ENCODE peak calls at places on chromosomes 4 and X, in five cellular contexts. E, B, F, S and X are unnamed samples.
A peak's percentile ranks its signal among the peaks of the same experiment; 100 is the strongest.

GRCh38 chrX:153411255-153411987 is at the start of gene ZFP92:
- DNase-seq in B (peak; percentile 27), E (no peak), S (no peak), F (no peak), X (no peak)

GRCh38 chr4:41452484-41453225 is 85.3 kb upstream of the LIMCH1 start:
- DNase-seq in F (no peak), E (no peak), B (no peak), S (no peak), X (no peak)

GRCh38 chr4:7781361-7781760 is 158.3 kb downstream of the AFAP1 start:
- DNase-seq in F (no peak), S (no peak), B (no peak), E (peak; percentile 50), X (no peak)

GRCh38 chr4:161937596-161937995 is 226.2 kb downstream of the FSTL5 start:
- DNase-seq in E (no peak), F (no peak), B (no peak), S (no peak), X (no peak)

GRCh38 chrX:125646195-125646594 is 326.5 kb downstream of the TEX13C start:
- DNase-seq in S (no peak), E (no peak), F (no peak), B (no peak), X (no peak)

GRCh38 chrX:48890296-48890925 is 7.2 kb downstream of the TIMM17B start:
- DNase-seq in F (no peak), B (no peak), S (no peak), E (no peak), X (no peak)

GRCh38 chrX:80812176-80812575 is 2.5 kb upstream of the BRWD3 start:
- DNase-seq in E (peak; percentile 7), F (no peak), B (peak; percentile 20), S (no peak), X (no peak)

GRCh38 chrX:97366246-97366645 is 482.5 kb downstream of the RPA4 start:
- DNase-seq in S (no peak), B (no peak), E (no peak), F (no peak), X (no peak)

GRCh38 chr4:136424052-136424451 is 1108.2 kb downstream of the PCDH18 start:
- DNase-seq in B (no peak), F (no peak), E (no peak), S (no peak), X (no peak)

GRCh38 chr4:119040261-119040660 is 95.4 kb upstream of the MYOZ2 start:
- DNase-seq in S (no peak), B (no peak), E (no peak), F (no peak), X (no peak)

GRCh38 chr4:46491455-46491854 is 101.5 kb upstream of the GABRA2 start:
- DNase-seq in F (no peak), S (no peak), E (no peak), B (no peak), X (no peak)

GRCh38 chrX:555589-556220 is 74.9 kb upstream of the SHOX start:
- DNase-seq in E (no peak), S (no peak), F (no peak), B (no peak), X (no peak)

DNA sequence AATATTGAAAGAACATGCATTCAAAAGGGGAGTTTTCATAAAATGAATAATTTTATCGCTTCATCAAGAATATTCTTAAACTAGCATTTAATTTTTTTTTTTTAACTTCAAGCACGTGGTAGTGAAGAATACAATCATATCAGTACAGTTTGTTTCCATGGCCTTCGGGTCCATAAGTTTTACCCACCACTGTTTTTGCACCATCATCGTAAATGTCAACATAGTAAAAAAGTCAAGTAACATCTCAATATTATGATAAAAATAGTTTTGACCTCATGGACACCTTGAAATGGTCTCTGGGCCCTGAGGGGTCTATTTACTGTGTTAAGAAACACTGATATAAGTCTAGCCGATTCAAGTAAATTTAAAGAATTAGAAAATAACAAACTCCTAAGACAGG is 80.2 kb downstream of the ANKRD17 start:
- DNase-seq in B (no peak), E (no peak), S (no peak), F (no peak), X (no peak)
- H3K27ac ChIP-seq in B (no peak overlapping the region), E (no peak overlapping the region), S (no peak overlapping the region), F (no peak overlapping the region), X (no peak overlapping the region)

GRCh38 chrX:22634751-22635150 is 362.0 kb downstream of the CBLL2 start:
- DNase-seq in F (no peak), S (no peak), B (no peak), E (no peak), X (no peak)

GRCh38 chrX:22634081-22634480 is 361.4 kb downstream of the CBLL2 start:
- DNase-seq in F (no peak), E (no peak), S (no peak), B (no peak), X (no peak)

GRCh38 chrX:22628275-22628674 is 355.6 kb downstream of the CBLL2 start:
- DNase-seq in E (peak; percentile 6), S (no peak), F (no peak), B (no peak), X (no peak)

GRCh38 chrX:22627576-22627975 is 354.9 kb downstream of the CBLL2 start:
- DNase-seq in F (no peak), S (no peak), E (no peak), B (no peak), X (no peak)

GRCh38 chrX:22629105-22629725 is 356.5 kb downstream of the CBLL2 start:
- DNase-seq in F (no peak), S (no peak), E (no peak), B (no peak), X (peak; percentile 18)
- H3K27ac ChIP-seq in F (no peak overlapping the region), S (no peak overlapping the region), E (no peak overlapping the region), B (no peak overlapping the region), X (peak overlapping the region; percentile 47)

GRCh38 chr4:176156656-176157055 is 38.7 kb downstream of the SPATA4 start:
- DNase-seq in B (no peak), E (no peak), F (no peak), S (no peak), X (no peak)
- H3K27ac ChIP-seq in B (no peak overlapping the region), E (no peak overlapping the region), F (no peak overlapping the region), S (no peak overlapping the region), X (no peak overlapping the region)

GRCh38 chr4:169249214-169249973 is 21.4 kb downstream of the SH3RF1 start:
- DNase-seq in B (peak; percentile 48), S (no peak), F (peak; percentile 30), E (no peak), X (no peak)

GRCh38 chr4:169250796-169251195 is 20.0 kb downstream of the SH3RF1 start:
- DNase-seq in B (no peak), S (no peak), F (no peak), E (no peak), X (no peak)

GRCh38 chr4:169253087-169253675 is 17.6 kb downstream of the SH3RF1 start:
- DNase-seq in F (no peak), B (no peak), S (no peak), E (no peak), X (no peak)

GRCh38 chr4:169252339-169253086 is 18.2 kb downstream of the SH3RF1 start:
- DNase-seq in S (no peak), F (no peak), E (peak; percentile 19), B (no peak), X (no peak)

DNA sequence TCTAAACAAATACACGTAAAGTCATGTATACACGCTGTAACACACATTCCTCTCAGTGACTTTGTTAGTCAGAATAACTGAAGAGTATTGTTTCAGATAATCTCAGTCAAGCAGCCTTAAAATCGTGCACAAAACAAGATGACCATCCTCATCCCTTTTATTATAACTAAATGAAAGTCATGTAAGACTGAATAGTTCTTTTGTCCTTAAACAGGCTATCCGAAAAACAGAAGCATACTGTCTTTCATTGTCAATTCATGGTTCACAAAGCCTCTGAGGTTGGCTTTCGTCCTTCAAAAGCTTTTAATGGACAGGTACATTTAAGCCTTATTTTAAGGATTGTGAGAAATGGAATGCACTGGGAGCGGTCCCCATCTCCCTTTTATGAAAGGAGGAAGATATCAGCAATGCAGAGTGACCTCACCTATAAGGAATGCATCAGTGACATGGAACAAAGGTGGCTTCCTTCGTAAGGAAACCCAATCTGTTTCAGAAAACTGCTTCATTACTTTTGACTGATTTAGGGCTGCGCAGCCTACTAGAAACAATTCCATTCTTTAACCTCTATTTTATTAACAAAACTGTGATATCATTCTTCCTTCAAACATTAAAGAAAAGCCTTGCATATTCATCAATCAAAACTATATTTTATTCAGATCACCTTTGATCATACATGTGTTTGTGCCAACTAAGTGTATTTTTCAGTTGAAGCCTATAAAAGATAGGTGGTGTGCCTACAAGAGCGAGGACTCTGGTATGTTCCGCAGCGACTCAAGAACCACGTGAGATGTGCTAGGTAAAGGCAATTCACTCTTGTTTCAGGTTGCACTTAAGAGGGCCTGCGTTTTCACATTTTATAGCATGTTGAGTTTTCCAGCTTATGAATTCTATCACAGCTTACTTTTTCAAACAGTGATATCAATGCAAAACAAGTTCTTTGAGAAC is 19.2 kb downstream of the SH3RF1 start:
- DNase-seq in F (peak; percentile 31), S (no peak), E (no peak), B (peak; percentile 64), X (no peak)
- H3K27ac ChIP-seq in F (peak overlapping the region; percentile 98), S (peak overlapping the region; percentile 2), E (no peak overlapping the region), B (peak overlapping the region; percentile 92), X (peak overlapping the region; percentile 87)

DNA sequence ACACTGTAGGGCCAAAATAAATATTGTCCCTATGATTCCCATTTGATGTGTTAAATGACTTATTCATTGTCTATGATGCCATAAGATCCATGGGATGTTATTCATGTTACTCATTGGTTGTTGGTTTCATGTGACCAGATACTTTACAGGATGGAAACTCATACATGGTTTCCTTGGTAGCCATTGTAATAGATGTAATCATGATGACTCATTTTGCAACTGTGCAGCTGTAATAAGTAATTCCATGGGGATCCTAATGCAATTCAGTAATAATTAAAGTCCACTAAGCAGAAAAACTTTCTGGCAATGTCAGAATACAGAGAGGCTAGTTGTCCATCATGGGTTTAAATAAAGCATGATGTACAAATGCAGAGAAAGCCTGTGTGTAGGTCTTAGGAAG is 389.7 kb upstream of the NR3C2 start:
- DNase-seq in E (no peak), S (no peak), B (no peak), F (no peak), X (peak; percentile 83)
- H3K27ac ChIP-seq in E (no peak overlapping the region), S (no peak overlapping the region), B (no peak overlapping the region), F (no peak overlapping the region), X (peak overlapping the region; percentile 41)